ENCODE peak calls at places on chromosomes 4 and X, in eight cellular contexts. Y is HCT116, P is breast epithelium, K is spleen, F is suprapubic skin, E is GM12892, C is GM12891, B is stomach. V is an unnamed sample.

GRCh38 chr4:20626326-20626725 is 73.9 kb upstream of the PACRGL start:
- DNase-seq in Y (no peak), P (no peak), K (no peak), F (no peak), E (no peak), C (no peak), B (no peak), V (no peak)

GRCh38 chrX:29215251-29215650 is 628.0 kb downstream of the IL1RAPL1 start:
- DNase-seq in Y (no peak), P (no peak), K (no peak), F (no peak), E (no peak), C (no peak), B (no peak), V (no peak)

GRCh38 chr4:174423257-174423944 is 98.9 kb downstream of the HPGD start:
- DNase-seq in Y (peak), P (no peak), K (no peak), F (no peak), E (no peak), C (no peak), B (peak), V (no peak)

GRCh38 chr4:100816646-100817045 is 298.8 kb upstream of the EMCN start:
- DNase-seq in Y (no peak), P (no peak), K (no peak), F (no peak), E (no peak), C (no peak), B (no peak), V (no peak)

GRCh38 chr4:146814736-146815135 is 130.9 kb downstream of the TTC29 start:
- DNase-seq in Y (no peak), P (no peak), K (no peak), F (no peak), E (no peak), C (no peak), B (no peak), V (no peak)

GRCh38 chr4:101655847-101656246 is 134.7 kb upstream of the BANK1 start:
- DNase-seq in Y (no peak), P (no peak), K (no peak), F (no peak), E (no peak), C (no peak), B (no peak), V (no peak)

GRCh38 chr4:115851918-115852766 is 738.7 kb upstream of the NDST4 start:
- DNase-seq in Y (peak), P (no peak), K (peak), F (no peak), E (no peak), C (peak), B (peak), V (peak)

GRCh38 chr4:10002278-10002677 is 19.0 kb downstream of the SLC2A9 start:
- DNase-seq in Y (no peak), P (no peak), K (no peak), F (no peak), E (no peak), C (no peak), B (peak), V (no peak)

GRCh38 chr4:74283614-74284013 is 24.7 kb upstream of the EPGN start:
- DNase-seq in Y (peak), P (no peak), K (no peak), F (no peak), E (no peak), C (no peak), B (no peak), V (no peak)

GRCh38 chr4:70080205-70080604 is 30.0 kb downstream of the HTN1 start:
- DNase-seq in Y (no peak), P (no peak), K (no peak), F (no peak), E (no peak), C (no peak), B (no peak), V (no peak)

GRCh38 chrX:134721766-134722532 is 63.7 kb upstream of the PLAC1 start:
- DNase-seq in Y (no peak), P (no peak), K (no peak), F (no peak), E (no peak), C (no peak), B (no peak), V (no peak)
- TF ChIP-seq POLR2AphosphoS5 in Y (no peak), P (no peak), K (no peak), F (no peak), E (no peak), C (no peak), B (no peak), V (no peak)

GRCh38 chrX:154544885-154545284 is 1.8 kb downstream of the G6PD start:
- DNase-seq in Y (no peak), P (no peak), K (no peak), F (no peak), E (no peak), C (no peak), B (no peak), V (no peak)

GRCh38 chrX:154548028-154548316 is 552 bp downstream of the IKBKG start:
- DNase-seq in Y (no peak), P (no peak), K (no peak), F (no peak), E (no peak), C (no peak), B (no peak), V (no peak)

GRCh38 chrX:154547245-154548027 is at the start of gene IKBKG:
- DNase-seq in Y (peak), P (peak), K (no peak), F (peak), E (peak), C (peak), B (peak), V (peak)

GRCh38 chrX:154545673-154546274 is 872 bp downstream of the G6PD start:
- DNase-seq in Y (no peak), P (no peak), K (peak), F (no peak), E (no peak), C (no peak), B (no peak), V (no peak)

GRCh38 chrX:154546354-154547244 is at the start of gene G6PD:
- DNase-seq in Y (peak), P (no peak), K (peak), F (peak), E (peak), C (peak), B (peak), V (peak)
- TF ChIP-seq POLR2A in Y (peak), P (no peak), K (peak), F (no peak), E (peak), C (peak), B (no peak), V (no peak)

GRCh38 chr4:16846520-16847117 is 51.8 kb downstream of the LDB2 start:
- DNase-seq in Y (no peak), P (no peak), K (no peak), F (no peak), E (no peak), C (no peak), B (no peak), V (no peak)
- TF ChIP-seq POLR2AphosphoS5 in Y (no peak), P (no peak), K (no peak), F (no peak), E (no peak), C (no peak), B (no peak), V (no peak)

GRCh38 chrX:103356023-103356798 is at the start of gene TCEAL9:
- DNase-seq in Y (peak), P (peak), K (no peak), F (peak), E (no peak), C (no peak), B (peak), V (peak)
- TF ChIP-seq POLR2A in Y (peak), P (peak), K (peak), F (no peak), E (no peak), C (no peak), B (no peak), V (peak)

DNA sequence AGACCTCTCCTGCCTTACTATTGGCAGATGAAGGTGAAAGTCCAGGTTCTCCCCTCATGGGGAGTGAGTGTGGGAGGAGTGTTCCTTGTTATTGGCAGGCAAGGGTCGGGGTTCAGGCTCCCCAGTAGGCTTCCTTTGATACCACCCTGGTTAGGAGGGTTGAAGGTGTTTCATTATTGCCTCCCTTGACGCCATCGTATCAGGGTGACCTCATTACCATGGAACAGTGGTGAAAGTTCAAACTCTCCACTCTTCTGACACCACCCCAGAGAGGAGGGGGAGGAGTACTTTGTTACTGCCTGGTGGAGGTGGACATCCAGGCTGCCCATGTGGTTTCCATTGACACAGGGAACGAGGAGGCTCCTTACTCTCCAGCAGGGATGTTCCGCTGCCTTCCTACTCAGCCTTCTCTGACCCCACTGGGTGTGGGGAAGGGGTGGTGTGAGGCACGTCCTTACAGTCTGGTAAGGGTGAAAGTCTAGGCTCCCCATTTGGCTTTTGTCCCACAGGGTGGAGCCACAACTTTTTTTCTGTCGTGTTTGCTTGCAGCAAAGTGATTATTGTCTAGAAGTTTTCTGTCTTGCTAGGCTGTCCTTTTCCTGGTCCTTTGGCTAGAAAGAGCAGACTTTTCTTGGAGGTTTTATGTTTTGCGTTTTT is 37.2 kb upstream of the USP9X start:
- DNase-seq in Y (no peak), P (no peak), K (no peak), F (no peak), E (no peak), C (no peak), B (no peak), V (peak)
- TF ChIP-seq POLR2AphosphoS5 in Y (no peak), P (no peak), K (no peak), F (no peak), E (no peak), C (no peak), B (no peak), V (peak)

GRCh38 chr4:172716291-172716690 is 452.3 kb upstream of the GALNT7 start:
- DNase-seq in Y (no peak), P (no peak), K (no peak), F (no peak), E (no peak), C (no peak), B (no peak), V (no peak)
- TF ChIP-seq POLR2A in Y (no peak), P (no peak), K (no peak), F (no peak), E (no peak), C (no peak), B (no peak), V (no peak)

GRCh38 chrX:50704987-50705386 is 109.0 kb downstream of the SHROOM4 start:
- DNase-seq in Y (no peak), P (no peak), K (no peak), F (no peak), E (no peak), C (no peak), B (no peak), V (no peak)

GRCh38 chrX:50704360-50704759 is 109.6 kb downstream of the SHROOM4 start:
- DNase-seq in Y (no peak), P (no peak), K (no peak), F (no peak), E (no peak), C (no peak), B (no peak), V (no peak)

GRCh38 chrX:50707376-50707775 is 106.6 kb downstream of the SHROOM4 start:
- DNase-seq in Y (no peak), P (no peak), K (no peak), F (no peak), E (no peak), C (no peak), B (no peak), V (peak)

GRCh38 chrX:50711907-50712306 is 102.1 kb downstream of the SHROOM4 start:
- DNase-seq in Y (no peak), P (no peak), K (no peak), F (no peak), E (no peak), C (no peak), B (no peak), V (no peak)

GRCh38 chrX:50707955-50708694 is 105.9 kb downstream of the SHROOM4 start:
- DNase-seq in Y (no peak), P (no peak), K (no peak), F (no peak), E (no peak), C (no peak), B (no peak), V (no peak)
- TF ChIP-seq POLR2AphosphoS5 in Y (no peak), P (no peak), K (no peak), F (no peak), E (no peak), C (no peak), B (no peak), V (no peak)

DNA sequence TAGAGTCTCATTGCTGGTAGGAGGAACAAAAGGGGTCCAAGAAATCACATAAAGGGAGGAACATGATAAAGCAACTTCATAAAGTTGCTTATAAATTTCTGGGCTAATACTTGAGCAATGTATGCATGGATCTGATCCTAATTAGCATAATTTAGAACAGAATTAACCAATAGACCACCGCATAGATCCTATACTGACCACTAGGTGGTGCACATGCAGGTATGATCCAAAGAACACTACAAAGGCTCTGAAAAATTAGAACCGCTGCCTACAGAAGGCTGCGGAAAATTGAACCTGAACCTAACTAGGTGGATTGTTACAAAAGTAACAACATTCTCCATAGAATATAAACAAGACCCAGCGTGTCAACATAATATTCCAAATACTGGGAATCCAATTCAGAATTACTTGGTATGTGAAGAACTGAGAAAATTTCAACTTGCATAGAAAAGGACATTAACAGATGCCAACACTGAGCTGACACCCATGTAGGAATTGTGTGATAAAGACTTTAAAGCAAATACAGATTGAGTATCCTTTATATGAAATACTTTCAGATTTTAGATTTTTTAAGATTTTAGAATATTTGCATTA is 23.3 kb downstream of the BRCC3 start:
- DNase-seq in Y (no peak), P (no peak), K (no peak), F (no peak), E (no peak), C (no peak), B (no peak), V (no peak)
- TF ChIP-seq POLR2A in Y (no peak), P (no peak), K (no peak), F (no peak), E (no peak), C (no peak), B (no peak), V (no peak)